ENCODE peak calls at places on chromosomes 1 and 21, in nine cellular contexts. One of them, this sample, is unnamed.

GRCh38 chr1:94324168-94324544 is 86.8 kb upstream of the ARHGAP29 start:
- DNase-seq in AG09309: no peak
- DNase-seq in adrenal gland: no peak
- DNase-seq in mucosa of descending colon: no peak
- DNase-seq in A549: no peak
- DNase-seq in CD8-positive, alpha-beta memory T cell: no peak
- DNase-seq in heart right ventricle: no peak
- DNase-seq in hepatocyte: no peak
- DNase-seq in CD4-positive, alpha-beta memory T cell: no peak
- DNase-seq in this sample: no peak

GRCh38 chr1:214833357-214833756 is 230.4 kb downstream of the CENPF start:
- DNase-seq in CD8-positive, alpha-beta memory T cell: no peak
- DNase-seq in A549: no peak
- DNase-seq in AG09309: peak; percentile 60
- DNase-seq in hepatocyte: no peak
- DNase-seq in CD4-positive, alpha-beta memory T cell: no peak
- DNase-seq in adrenal gland: no peak
- DNase-seq in heart right ventricle: no peak
- DNase-seq in mucosa of descending colon: no peak
- DNase-seq in this sample: no peak

GRCh38 chr1:203492486-203493130 is 1.3 kb upstream of the OPTC start:
- DNase-seq in AG09309: no peak
- DNase-seq in A549: no peak
- DNase-seq in adrenal gland: no peak
- DNase-seq in CD8-positive, alpha-beta memory T cell: no peak
- DNase-seq in hepatocyte: no peak
- DNase-seq in heart right ventricle: no peak
- DNase-seq in CD4-positive, alpha-beta memory T cell: no peak
- DNase-seq in mucosa of descending colon: no peak
- DNase-seq in this sample: no peak

GRCh38 chr1:145871994-145872411 is 13.1 kb upstream of the PIAS3 start:
- DNase-seq in adrenal gland: peak; percentile 39
- DNase-seq in CD4-positive, alpha-beta memory T cell: no peak
- DNase-seq in mucosa of descending colon: peak; percentile 51
- DNase-seq in AG09309: no peak
- DNase-seq in A549: no peak
- DNase-seq in CD8-positive, alpha-beta memory T cell: peak; percentile 42
- DNase-seq in heart right ventricle: peak; percentile 17
- DNase-seq in hepatocyte: no peak
- DNase-seq in this sample: no peak

GRCh38 chr1:232937741-232938375 is 12.6 kb upstream of the NTPCR start:
- DNase-seq in A549: no peak
- DNase-seq in adrenal gland: no peak
- DNase-seq in heart right ventricle: no peak
- DNase-seq in CD4-positive, alpha-beta memory T cell: no peak
- DNase-seq in mucosa of descending colon: no peak
- DNase-seq in AG09309: no peak
- DNase-seq in CD8-positive, alpha-beta memory T cell: no peak
- DNase-seq in hepatocyte: no peak
- DNase-seq in this sample: no peak

GRCh38 chr1:56578963-56579875 is at the start of gene PLPP3:
- DNase-seq in AG09309: peak; percentile 93
- DNase-seq in mucosa of descending colon: peak; percentile 84
- DNase-seq in A549: peak; percentile 81
- DNase-seq in CD4-positive, alpha-beta memory T cell: no peak
- DNase-seq in CD8-positive, alpha-beta memory T cell: no peak
- DNase-seq in heart right ventricle: peak; percentile 89
- DNase-seq in hepatocyte: peak; percentile 92
- DNase-seq in adrenal gland: peak; percentile 92
- DNase-seq in this sample: no peak

GRCh38 chr1:38585971-38586370 is 273.6 kb downstream of the RRAGC start:
- DNase-seq in heart right ventricle: no peak
- DNase-seq in hepatocyte: no peak
- DNase-seq in AG09309: no peak
- DNase-seq in adrenal gland: no peak
- DNase-seq in A549: no peak
- DNase-seq in mucosa of descending colon: no peak
- DNase-seq in CD8-positive, alpha-beta memory T cell: no peak
- DNase-seq in CD4-positive, alpha-beta memory T cell: no peak
- DNase-seq in this sample: no peak

GRCh38 chr21:45078877-45079281 is 4.5 kb downstream of the ADARB1 start:
- DNase-seq in CD8-positive, alpha-beta memory T cell: peak; percentile 86
- DNase-seq in CD4-positive, alpha-beta memory T cell: peak; percentile 95
- DNase-seq in adrenal gland: no peak
- DNase-seq in AG09309: peak; percentile 72
- DNase-seq in A549: no peak
- DNase-seq in mucosa of descending colon: no peak
- DNase-seq in hepatocyte: no peak
- DNase-seq in heart right ventricle: no peak
- DNase-seq in this sample: peak; percentile 8

GRCh38 chr1:63004868-63005267 is 220.9 kb downstream of the ATG4C start:
- DNase-seq in heart right ventricle: no peak
- DNase-seq in adrenal gland: no peak
- DNase-seq in A549: peak; percentile 6
- DNase-seq in AG09309: no peak
- DNase-seq in CD4-positive, alpha-beta memory T cell: no peak
- DNase-seq in hepatocyte: no peak
- DNase-seq in mucosa of descending colon: no peak
- DNase-seq in CD8-positive, alpha-beta memory T cell: no peak
- DNase-seq in this sample: no peak

GRCh38 chr1:26278835-26279597 is 870 bp upstream of the SH3BGRL3 start:
- DNase-seq in A549: no peak
- DNase-seq in heart right ventricle: no peak
- DNase-seq in hepatocyte: peak; percentile 66
- DNase-seq in CD8-positive, alpha-beta memory T cell: no peak
- DNase-seq in CD4-positive, alpha-beta memory T cell: no peak
- DNase-seq in adrenal gland: no peak
- DNase-seq in mucosa of descending colon: peak; percentile 71
- DNase-seq in AG09309: no peak
- DNase-seq in this sample: no peak

GRCh38 chr1:58652351-58653184 is 47.3 kb downstream of the MYSM1 start:
- DNase-seq in adrenal gland: peak; percentile 63
- DNase-seq in CD4-positive, alpha-beta memory T cell: peak; percentile 43
- DNase-seq in mucosa of descending colon: no peak
- DNase-seq in heart right ventricle: peak; percentile 61
- DNase-seq in hepatocyte: peak; percentile 90
- DNase-seq in CD8-positive, alpha-beta memory T cell: peak; percentile 41
- DNase-seq in A549: peak; percentile 55
- DNase-seq in AG09309: peak; percentile 63
- DNase-seq in this sample: peak; percentile 34

GRCh38 chr1:218718977-218719376 is 373.8 kb downstream of the TGFB2 start:
- DNase-seq in AG09309: no peak
- DNase-seq in CD4-positive, alpha-beta memory T cell: no peak
- DNase-seq in adrenal gland: no peak
- DNase-seq in CD8-positive, alpha-beta memory T cell: no peak
- DNase-seq in hepatocyte: no peak
- DNase-seq in mucosa of descending colon: no peak
- DNase-seq in heart right ventricle: no peak
- DNase-seq in A549: no peak
- DNase-seq in this sample: no peak

GRCh38 chr1:153488731-153489130 is 28.3 kb upstream of the S100A7 start:
- DNase-seq in hepatocyte: no peak
- DNase-seq in CD4-positive, alpha-beta memory T cell: no peak
- DNase-seq in heart right ventricle: peak; percentile 49
- DNase-seq in CD8-positive, alpha-beta memory T cell: no peak
- DNase-seq in adrenal gland: peak; percentile 88
- DNase-seq in A549: no peak
- DNase-seq in mucosa of descending colon: no peak
- DNase-seq in AG09309: no peak
- DNase-seq in this sample: no peak

GRCh38 chr1:48177257-48177656 is 45.3 kb upstream of the SLC5A9 start:
- DNase-seq in adrenal gland: peak; percentile 41
- DNase-seq in hepatocyte: no peak
- DNase-seq in AG09309: no peak
- DNase-seq in CD4-positive, alpha-beta memory T cell: no peak
- DNase-seq in mucosa of descending colon: no peak
- DNase-seq in heart right ventricle: no peak
- DNase-seq in A549: no peak
- DNase-seq in CD8-positive, alpha-beta memory T cell: no peak
- DNase-seq in this sample: no peak
- H3K4me3 ChIP-seq in adrenal gland: no peak overlapping the region
- H3K4me3 ChIP-seq in hepatocyte: no peak overlapping the region
- H3K4me3 ChIP-seq in AG09309: no peak overlapping the region
- H3K4me3 ChIP-seq in CD4-positive, alpha-beta memory T cell: no peak overlapping the region
- H3K4me3 ChIP-seq in mucosa of descending colon: no peak overlapping the region
- H3K4me3 ChIP-seq in heart right ventricle: no peak overlapping the region
- H3K4me3 ChIP-seq in A549: no peak overlapping the region
- H3K4me3 ChIP-seq in CD8-positive, alpha-beta memory T cell: no peak overlapping the region
- H3K4me3 ChIP-seq in this sample: no peak overlapping the region

DNA sequence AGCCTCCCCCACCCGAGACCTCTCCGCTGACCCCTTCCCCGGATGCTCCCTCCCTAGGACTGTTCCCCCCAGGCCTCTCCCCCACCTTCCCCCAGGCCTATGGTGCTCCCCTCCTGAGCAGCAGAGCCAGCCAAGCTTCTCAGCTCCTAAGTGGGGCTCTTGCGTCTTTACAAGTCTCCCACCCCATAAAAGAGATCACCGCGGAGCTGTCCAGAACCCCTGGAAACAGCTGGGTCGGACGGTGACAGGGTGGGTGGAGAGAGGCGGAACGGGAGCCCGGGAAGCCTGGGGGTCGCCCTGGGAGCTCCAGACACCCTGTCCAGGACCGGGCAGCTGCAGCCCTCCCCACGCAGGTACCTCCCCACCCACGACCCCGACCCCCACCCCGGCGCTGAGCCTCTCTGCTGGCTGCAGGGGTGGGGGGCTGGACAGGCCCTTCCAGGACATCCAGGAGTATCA is 61.2 kb downstream of the WNT9A start:
- DNase-seq in mucosa of descending colon: peak; percentile 29
- DNase-seq in CD8-positive, alpha-beta memory T cell: no peak
- DNase-seq in AG09309: no peak
- DNase-seq in heart right ventricle: peak; percentile 6
- DNase-seq in hepatocyte: peak; percentile 68
- DNase-seq in adrenal gland: peak; percentile 6
- DNase-seq in A549: no peak
- DNase-seq in CD4-positive, alpha-beta memory T cell: no peak
- DNase-seq in this sample: no peak
- H3K4me3 ChIP-seq in mucosa of descending colon: no peak overlapping the region
- H3K4me3 ChIP-seq in CD8-positive, alpha-beta memory T cell: peak overlapping the region; percentile 32
- H3K4me3 ChIP-seq in AG09309: no peak overlapping the region
- H3K4me3 ChIP-seq in heart right ventricle: peak overlapping the region; percentile 53
- H3K4me3 ChIP-seq in hepatocyte: no peak overlapping the region
- H3K4me3 ChIP-seq in adrenal gland: no peak overlapping the region
- H3K4me3 ChIP-seq in A549: no peak overlapping the region
- H3K4me3 ChIP-seq in CD4-positive, alpha-beta memory T cell: peak overlapping the region; percentile 15
- H3K4me3 ChIP-seq in this sample: no peak overlapping the region

DNA sequence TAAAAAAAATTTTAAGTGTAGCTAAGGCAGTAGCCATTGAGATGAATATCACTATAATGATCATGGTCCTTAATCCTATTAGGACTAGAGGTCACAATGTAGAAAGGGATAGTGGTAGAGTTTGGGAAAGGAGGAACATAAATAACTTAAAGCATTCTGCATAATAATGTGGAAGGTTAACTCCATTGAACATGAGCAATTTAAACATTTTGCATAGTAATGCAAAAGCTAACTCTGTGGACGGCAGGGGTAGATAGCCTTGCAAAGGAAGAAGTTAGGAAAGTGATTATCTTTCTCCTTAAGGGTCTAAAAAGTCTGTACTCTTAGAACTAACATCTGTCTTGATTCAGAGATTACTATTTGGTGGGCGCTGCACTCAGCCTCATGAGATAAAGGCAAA is 39.0 kb upstream of the DENND1B start:
- DNase-seq in CD4-positive, alpha-beta memory T cell: no peak
- DNase-seq in mucosa of descending colon: no peak
- DNase-seq in CD8-positive, alpha-beta memory T cell: no peak
- DNase-seq in A549: no peak
- DNase-seq in hepatocyte: no peak
- DNase-seq in heart right ventricle: no peak
- DNase-seq in AG09309: no peak
- DNase-seq in adrenal gland: no peak
- DNase-seq in this sample: no peak
- H3K4me3 ChIP-seq in CD4-positive, alpha-beta memory T cell: no peak overlapping the region
- H3K4me3 ChIP-seq in mucosa of descending colon: no peak overlapping the region
- H3K4me3 ChIP-seq in CD8-positive, alpha-beta memory T cell: no peak overlapping the region
- H3K4me3 ChIP-seq in A549: no peak overlapping the region
- H3K4me3 ChIP-seq in hepatocyte: no peak overlapping the region
- H3K4me3 ChIP-seq in heart right ventricle: no peak overlapping the region
- H3K4me3 ChIP-seq in AG09309: no peak overlapping the region
- H3K4me3 ChIP-seq in adrenal gland: no peak overlapping the region
- H3K4me3 ChIP-seq in this sample: no peak overlapping the region

GRCh38 chr1:16442941-16443340 is 2.4 kb downstream of the NECAP2 start:
- DNase-seq in CD8-positive, alpha-beta memory T cell: no peak
- DNase-seq in adrenal gland: no peak
- DNase-seq in CD4-positive, alpha-beta memory T cell: no peak
- DNase-seq in AG09309: no peak
- DNase-seq in hepatocyte: no peak
- DNase-seq in A549: no peak
- DNase-seq in heart right ventricle: no peak
- DNase-seq in mucosa of descending colon: no peak
- DNase-seq in this sample: no peak

GRCh38 chr1:16442273-16442672 is 1.7 kb downstream of the NECAP2 start:
- DNase-seq in hepatocyte: no peak
- DNase-seq in CD8-positive, alpha-beta memory T cell: no peak
- DNase-seq in CD4-positive, alpha-beta memory T cell: no peak
- DNase-seq in mucosa of descending colon: no peak
- DNase-seq in A549: no peak
- DNase-seq in adrenal gland: no peak
- DNase-seq in heart right ventricle: no peak
- DNase-seq in AG09309: no peak
- DNase-seq in this sample: no peak

GRCh38 chr1:16446116-16446515 is 5.6 kb downstream of the NECAP2 start:
- DNase-seq in mucosa of descending colon: no peak
- DNase-seq in heart right ventricle: no peak
- DNase-seq in adrenal gland: no peak
- DNase-seq in CD8-positive, alpha-beta memory T cell: no peak
- DNase-seq in AG09309: no peak
- DNase-seq in hepatocyte: no peak
- DNase-seq in A549: no peak
- DNase-seq in CD4-positive, alpha-beta memory T cell: no peak
- DNase-seq in this sample: no peak

GRCh38 chr1:16445052-16445451 is 4.5 kb downstream of the NECAP2 start:
- DNase-seq in CD8-positive, alpha-beta memory T cell: no peak
- DNase-seq in mucosa of descending colon: no peak
- DNase-seq in hepatocyte: no peak
- DNase-seq in A549: no peak
- DNase-seq in AG09309: no peak
- DNase-seq in CD4-positive, alpha-beta memory T cell: no peak
- DNase-seq in heart right ventricle: no peak
- DNase-seq in adrenal gland: no peak
- DNase-seq in this sample: no peak

DNA sequence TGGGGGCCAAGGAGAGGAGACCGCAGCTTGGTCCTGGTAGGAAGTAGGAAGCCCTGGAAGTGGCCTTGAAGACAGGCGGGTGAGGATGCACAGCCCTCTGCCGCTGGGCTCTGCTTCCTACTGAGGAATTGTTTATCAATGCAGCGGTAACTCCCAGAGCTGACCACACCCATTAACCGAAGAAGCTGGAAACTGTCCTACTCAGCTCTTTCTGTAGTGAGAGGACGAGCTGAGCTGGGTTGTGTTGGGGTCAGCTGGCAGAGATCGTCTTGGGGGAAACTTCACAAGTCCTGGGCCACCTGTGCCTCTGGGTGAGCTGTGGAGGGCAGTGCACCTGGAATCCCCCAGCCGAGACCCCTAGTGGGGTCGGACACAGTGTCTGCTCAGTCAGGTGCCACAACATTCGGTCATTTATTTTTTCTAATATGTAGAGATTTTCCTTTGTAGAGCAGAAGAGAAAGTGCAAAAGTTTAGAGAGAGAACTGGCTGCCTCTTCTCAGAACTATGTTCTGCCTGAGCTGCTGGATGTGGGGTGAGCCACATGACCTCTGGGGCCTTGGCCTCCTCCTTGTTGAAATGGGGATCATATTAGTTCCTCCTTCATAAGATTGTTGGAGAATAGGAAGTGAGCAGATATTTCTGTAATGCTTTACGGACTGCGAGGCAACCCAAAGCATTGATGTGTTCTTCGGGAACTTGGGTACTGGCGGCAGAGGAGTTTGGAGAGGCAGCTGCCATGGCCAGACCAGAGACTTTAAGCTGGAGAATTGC is 3.6 kb downstream of the NECAP2 start:
- DNase-seq in mucosa of descending colon: no peak
- DNase-seq in CD4-positive, alpha-beta memory T cell: no peak
- DNase-seq in hepatocyte: no peak
- DNase-seq in heart right ventricle: no peak
- DNase-seq in AG09309: no peak
- DNase-seq in CD8-positive, alpha-beta memory T cell: no peak
- DNase-seq in adrenal gland: no peak
- DNase-seq in A549: no peak
- DNase-seq in this sample: no peak
- H3K4me3 ChIP-seq in mucosa of descending colon: no peak overlapping the region
- H3K4me3 ChIP-seq in CD4-positive, alpha-beta memory T cell: no peak overlapping the region
- H3K4me3 ChIP-seq in hepatocyte: no peak overlapping the region
- H3K4me3 ChIP-seq in heart right ventricle: no peak overlapping the region
- H3K4me3 ChIP-seq in AG09309: no peak overlapping the region
- H3K4me3 ChIP-seq in CD8-positive, alpha-beta memory T cell: no peak overlapping the region
- H3K4me3 ChIP-seq in adrenal gland: no peak overlapping the region
- H3K4me3 ChIP-seq in A549: no peak overlapping the region
- H3K4me3 ChIP-seq in this sample: no peak overlapping the region